ENCODE peak calls at places on chromosomes 7 and 10, in nine cellular contexts. One of them, this sample, is unnamed. For H3K4me1, the result is how much of the 10 kb centered on the place peaks cover.

GRCh38 chr10:73593110-73593509 is 2.0 kb upstream of the USP54 start:
- DNase-seq in body of pancreas: no peak
- DNase-seq in A549: no peak
- DNase-seq in Caco-2: no peak
- DNase-seq in ovary: no peak
- DNase-seq in sigmoid colon: no peak
- DNase-seq in endothelial cell of umbilical vein: no peak
- DNase-seq in IMR-90: no peak
- DNase-seq in CD8-positive, alpha-beta T cell: no peak
- DNase-seq in this sample: no peak

GRCh38 chr7:54394877-54395276 is 147.3 kb upstream of the VSTM2A start:
- DNase-seq in body of pancreas: no peak
- DNase-seq in A549: no peak
- DNase-seq in Caco-2: peak
- DNase-seq in ovary: no peak
- DNase-seq in sigmoid colon: no peak
- DNase-seq in endothelial cell of umbilical vein: no peak
- DNase-seq in IMR-90: no peak
- DNase-seq in CD8-positive, alpha-beta T cell: no peak
- DNase-seq in this sample: no peak

GRCh38 chr10:130957978-130958377 is 353.5 kb downstream of the TCERG1L start:
- DNase-seq in body of pancreas: no peak
- DNase-seq in A549: no peak
- DNase-seq in Caco-2: no peak
- DNase-seq in ovary: no peak
- DNase-seq in sigmoid colon: no peak
- DNase-seq in endothelial cell of umbilical vein: no peak
- DNase-seq in IMR-90: no peak
- DNase-seq in CD8-positive, alpha-beta T cell: no peak
- DNase-seq in this sample: no peak

GRCh38 chr10:132880148-132880981 is 62.0 kb downstream of the CFAP46 start:
- DNase-seq in body of pancreas: no peak
- DNase-seq in A549: no peak
- DNase-seq in Caco-2: peak
- DNase-seq in ovary: no peak
- DNase-seq in sigmoid colon: peak
- DNase-seq in endothelial cell of umbilical vein: no peak
- DNase-seq in IMR-90: no peak
- DNase-seq in CD8-positive, alpha-beta T cell: no peak
- DNase-seq in this sample: no peak

GRCh38 chr10:102375867-102376266 is 19.6 kb upstream of the NFKB2 start:
- DNase-seq in body of pancreas: no peak
- DNase-seq in A549: no peak
- DNase-seq in Caco-2: no peak
- DNase-seq in ovary: no peak
- DNase-seq in sigmoid colon: no peak
- DNase-seq in endothelial cell of umbilical vein: no peak
- DNase-seq in IMR-90: no peak
- DNase-seq in CD8-positive, alpha-beta T cell: no peak
- DNase-seq in this sample: no peak

GRCh38 chr10:111539246-111539645 is 462.4 kb downstream of the ADRA2A start:
- DNase-seq in body of pancreas: no peak
- DNase-seq in A549: no peak
- DNase-seq in Caco-2: no peak
- DNase-seq in ovary: no peak
- DNase-seq in sigmoid colon: no peak
- DNase-seq in endothelial cell of umbilical vein: no peak
- DNase-seq in IMR-90: no peak
- DNase-seq in CD8-positive, alpha-beta T cell: no peak
- DNase-seq in this sample: no peak

GRCh38 chr7:50812847-50813475 is 30.3 kb upstream of the GRB10 start:
- DNase-seq in body of pancreas: peak
- DNase-seq in A549: peak
- DNase-seq in Caco-2: peak
- DNase-seq in ovary: peak
- DNase-seq in sigmoid colon: peak
- DNase-seq in endothelial cell of umbilical vein: peak
- DNase-seq in IMR-90: peak
- DNase-seq in CD8-positive, alpha-beta T cell: no peak
- DNase-seq in this sample: peak

GRCh38 chr10:101123085-101123814 is 7.8 kb upstream of the TLX1 start:
- DNase-seq in body of pancreas: no peak
- DNase-seq in A549: no peak
- DNase-seq in Caco-2: no peak
- DNase-seq in ovary: no peak
- DNase-seq in sigmoid colon: no peak
- DNase-seq in endothelial cell of umbilical vein: no peak
- DNase-seq in IMR-90: no peak
- DNase-seq in CD8-positive, alpha-beta T cell: no peak
- DNase-seq in this sample: no peak

GRCh38 chr7:36583318-36583717 is 141.0 kb downstream of the AOAH start:
- DNase-seq in body of pancreas: no peak
- DNase-seq in A549: no peak
- DNase-seq in Caco-2: no peak
- DNase-seq in ovary: no peak
- DNase-seq in sigmoid colon: no peak
- DNase-seq in endothelial cell of umbilical vein: no peak
- DNase-seq in IMR-90: peak
- DNase-seq in CD8-positive, alpha-beta T cell: no peak
- DNase-seq in this sample: no peak

GRCh38 chr7:988963-989529 is 6.1 kb downstream of the CYP2W1 start:
- DNase-seq in body of pancreas: no peak
- DNase-seq in A549: no peak
- DNase-seq in Caco-2: no peak
- DNase-seq in ovary: no peak
- DNase-seq in sigmoid colon: no peak
- DNase-seq in endothelial cell of umbilical vein: no peak
- DNase-seq in IMR-90: no peak
- DNase-seq in CD8-positive, alpha-beta T cell: no peak
- DNase-seq in this sample: no peak

GRCh38 chr10:130463104-130463875 is 327.1 kb downstream of the GLRX3 start:
- DNase-seq in body of pancreas: peak
- DNase-seq in A549: no peak
- DNase-seq in Caco-2: no peak
- DNase-seq in ovary: no peak
- DNase-seq in sigmoid colon: peak
- DNase-seq in endothelial cell of umbilical vein: no peak
- DNase-seq in IMR-90: no peak
- DNase-seq in CD8-positive, alpha-beta T cell: no peak
- DNase-seq in this sample: no peak

GRCh38 chr7:36396150-36396549 is 6.5 kb downstream of the ANLN start:
- DNase-seq in body of pancreas: no peak
- DNase-seq in A549: no peak
- DNase-seq in Caco-2: no peak
- DNase-seq in ovary: no peak
- DNase-seq in sigmoid colon: no peak
- DNase-seq in endothelial cell of umbilical vein: no peak
- DNase-seq in IMR-90: peak
- DNase-seq in CD8-positive, alpha-beta T cell: no peak
- DNase-seq in this sample: no peak

GRCh38 chr7:3978839-3979238 is 677.8 kb downstream of the SDK1 start:
- DNase-seq in body of pancreas: no peak
- DNase-seq in A549: no peak
- DNase-seq in Caco-2: no peak
- DNase-seq in ovary: no peak
- DNase-seq in sigmoid colon: no peak
- DNase-seq in endothelial cell of umbilical vein: no peak
- DNase-seq in IMR-90: no peak
- DNase-seq in CD8-positive, alpha-beta T cell: no peak
- DNase-seq in this sample: no peak

GRCh38 chr10:35447693-35448407 is 111.5 kb downstream of the CCNY start:
- DNase-seq in body of pancreas: peak
- DNase-seq in A549: peak
- DNase-seq in Caco-2: peak
- DNase-seq in ovary: no peak
- DNase-seq in sigmoid colon: no peak
- DNase-seq in endothelial cell of umbilical vein: peak
- DNase-seq in IMR-90: peak
- DNase-seq in CD8-positive, alpha-beta T cell: peak
- DNase-seq in this sample: no peak

GRCh38 chr7:143257501-143257900 is 5.7 kb upstream of the GSTK1 start:
- DNase-seq in body of pancreas: no peak
- DNase-seq in A549: peak
- DNase-seq in Caco-2: no peak
- DNase-seq in ovary: no peak
- DNase-seq in sigmoid colon: no peak
- DNase-seq in endothelial cell of umbilical vein: no peak
- DNase-seq in IMR-90: no peak
- DNase-seq in CD8-positive, alpha-beta T cell: no peak
- DNase-seq in this sample: no peak

GRCh38 chr7:106041140-106041717 is 70.9 kb downstream of the SYPL1 start:
- DNase-seq in body of pancreas: peak
- DNase-seq in A549: peak
- DNase-seq in Caco-2: peak
- DNase-seq in ovary: peak
- DNase-seq in sigmoid colon: peak
- DNase-seq in endothelial cell of umbilical vein: peak
- DNase-seq in IMR-90: peak
- DNase-seq in CD8-positive, alpha-beta T cell: no peak
- DNase-seq in this sample: no peak

GRCh38 chr10:77510294-77510693 is 127.3 kb downstream of the KCNMA1 start:
- DNase-seq in body of pancreas: no peak
- DNase-seq in A549: no peak
- DNase-seq in Caco-2: no peak
- DNase-seq in ovary: no peak
- DNase-seq in sigmoid colon: no peak
- DNase-seq in endothelial cell of umbilical vein: no peak
- DNase-seq in IMR-90: no peak
- DNase-seq in CD8-positive, alpha-beta T cell: no peak
- DNase-seq in this sample: no peak
- H3K4me1 ChIP-seq in body of pancreas: under half
- H3K4me1 ChIP-seq in A549: half or more
- H3K4me1 ChIP-seq in Caco-2: under half
- H3K4me1 ChIP-seq in ovary: under half
- H3K4me1 ChIP-seq in sigmoid colon: half or more
- H3K4me1 ChIP-seq in endothelial cell of umbilical vein: under half
- H3K4me1 ChIP-seq in IMR-90: under half
- H3K4me1 ChIP-seq in CD8-positive, alpha-beta T cell: under half
- H3K4me1 ChIP-seq in this sample: under half

GRCh38 chr7:157474685-157475084 is 137.9 kb downstream of the DNAJB6 start:
- DNase-seq in body of pancreas: peak
- DNase-seq in A549: peak
- DNase-seq in Caco-2: peak
- DNase-seq in ovary: no peak
- DNase-seq in sigmoid colon: peak
- DNase-seq in endothelial cell of umbilical vein: no peak
- DNase-seq in IMR-90: no peak
- DNase-seq in CD8-positive, alpha-beta T cell: no peak
- DNase-seq in this sample: no peak
- TF ChIP-seq CTCF in body of pancreas: no peak
- TF ChIP-seq CTCF in A549: peak
- TF ChIP-seq CTCF in Caco-2: peak
- TF ChIP-seq CTCF in ovary: no peak
- TF ChIP-seq CTCF in sigmoid colon: no peak
- TF ChIP-seq CTCF in endothelial cell of umbilical vein: peak
- TF ChIP-seq CTCF in IMR-90: peak
- TF ChIP-seq CTCF in CD8-positive, alpha-beta T cell: no peak
- TF ChIP-seq CTCF in this sample: no peak

GRCh38 chr7:96416599-96416998 is 94.7 kb upstream of the SLC25A13 start:
- DNase-seq in body of pancreas: no peak
- DNase-seq in A549: no peak
- DNase-seq in Caco-2: no peak
- DNase-seq in ovary: no peak
- DNase-seq in sigmoid colon: no peak
- DNase-seq in endothelial cell of umbilical vein: peak
- DNase-seq in IMR-90: no peak
- DNase-seq in CD8-positive, alpha-beta T cell: no peak
- DNase-seq in this sample: no peak

GRCh38 chr7:96417784-96418183 is 95.9 kb upstream of the SLC25A13 start:
- DNase-seq in body of pancreas: no peak
- DNase-seq in A549: no peak
- DNase-seq in Caco-2: no peak
- DNase-seq in ovary: no peak
- DNase-seq in sigmoid colon: no peak
- DNase-seq in endothelial cell of umbilical vein: no peak
- DNase-seq in IMR-90: no peak
- DNase-seq in CD8-positive, alpha-beta T cell: no peak
- DNase-seq in this sample: no peak

GRCh38 chr7:96414931-96415292 is 93.0 kb upstream of the SLC25A13 start:
- DNase-seq in body of pancreas: peak
- DNase-seq in A549: no peak
- DNase-seq in Caco-2: peak
- DNase-seq in ovary: no peak
- DNase-seq in sigmoid colon: no peak
- DNase-seq in endothelial cell of umbilical vein: peak
- DNase-seq in IMR-90: peak
- DNase-seq in CD8-positive, alpha-beta T cell: peak
- DNase-seq in this sample: no peak

GRCh38 chr7:96415293-96415940 is 93.5 kb upstream of the SLC25A13 start:
- DNase-seq in body of pancreas: no peak
- DNase-seq in A549: no peak
- DNase-seq in Caco-2: peak
- DNase-seq in ovary: no peak
- DNase-seq in sigmoid colon: no peak
- DNase-seq in endothelial cell of umbilical vein: no peak
- DNase-seq in IMR-90: no peak
- DNase-seq in CD8-positive, alpha-beta T cell: no peak
- DNase-seq in this sample: no peak

GRCh38 chr7:96418600-96418999 is 96.7 kb upstream of the SLC25A13 start:
- DNase-seq in body of pancreas: no peak
- DNase-seq in A549: no peak
- DNase-seq in Caco-2: no peak
- DNase-seq in ovary: no peak
- DNase-seq in sigmoid colon: no peak
- DNase-seq in endothelial cell of umbilical vein: no peak
- DNase-seq in IMR-90: no peak
- DNase-seq in CD8-positive, alpha-beta T cell: no peak
- DNase-seq in this sample: no peak
- H3K4me1 ChIP-seq in body of pancreas: under half
- H3K4me1 ChIP-seq in A549: under half
- H3K4me1 ChIP-seq in Caco-2: under half
- H3K4me1 ChIP-seq in ovary: under half
- H3K4me1 ChIP-seq in sigmoid colon: under half
- H3K4me1 ChIP-seq in endothelial cell of umbilical vein: under half
- H3K4me1 ChIP-seq in IMR-90: under half
- H3K4me1 ChIP-seq in CD8-positive, alpha-beta T cell: under half
- H3K4me1 ChIP-seq in this sample: under half

DNA sequence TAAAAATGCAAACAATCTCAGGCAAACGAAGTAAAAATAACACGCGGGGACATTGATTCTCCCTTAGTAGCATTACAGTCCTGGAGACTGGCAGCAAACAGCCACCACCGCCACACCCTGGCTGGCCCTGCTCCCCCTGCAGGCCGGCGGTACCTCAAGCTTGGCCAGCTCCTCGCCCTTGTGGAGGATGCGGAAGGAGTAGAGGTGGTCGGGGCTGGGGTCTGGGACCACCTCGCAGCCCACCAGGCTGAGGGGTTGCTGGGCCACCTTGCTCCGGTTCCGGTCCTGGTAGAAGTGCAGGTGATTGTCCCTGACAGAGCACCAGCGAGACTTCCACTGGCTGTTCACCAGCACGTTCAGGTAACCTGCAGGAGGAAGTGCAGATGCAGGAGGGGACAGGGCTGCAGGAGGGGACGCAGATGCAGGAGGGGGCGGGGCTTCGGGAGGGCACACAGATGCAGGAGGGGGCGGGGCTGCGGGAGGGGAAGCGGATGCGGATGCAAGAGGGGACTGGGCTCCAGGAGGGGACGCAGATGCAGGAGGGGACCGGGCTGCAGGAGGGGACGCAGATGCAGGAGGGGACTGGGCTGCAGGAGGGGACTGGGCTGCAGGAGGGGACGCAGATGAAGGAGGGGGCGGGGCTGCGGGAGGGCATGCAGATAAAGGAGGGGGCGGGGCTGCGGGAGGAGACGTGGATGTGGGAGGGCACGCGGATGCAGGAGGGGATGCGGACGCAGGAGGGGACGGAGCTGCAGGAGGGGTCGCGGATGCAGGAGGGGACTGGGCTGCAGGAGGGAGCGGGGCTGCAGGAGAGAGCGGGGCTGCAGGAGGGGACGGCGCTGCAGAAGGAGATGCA is 65.7 kb downstream of the VWA2 start:
- DNase-seq in body of pancreas: peak
- DNase-seq in A549: no peak
- DNase-seq in Caco-2: peak
- DNase-seq in ovary: peak
- DNase-seq in sigmoid colon: peak
- DNase-seq in endothelial cell of umbilical vein: no peak
- DNase-seq in IMR-90: no peak
- DNase-seq in CD8-positive, alpha-beta T cell: peak
- DNase-seq in this sample: peak
- TF ChIP-seq CTCF in body of pancreas: peak
- TF ChIP-seq CTCF in A549: no peak
- TF ChIP-seq CTCF in Caco-2: peak
- TF ChIP-seq CTCF in ovary: no peak
- TF ChIP-seq CTCF in sigmoid colon: no peak
- TF ChIP-seq CTCF in endothelial cell of umbilical vein: peak
- TF ChIP-seq CTCF in IMR-90: peak
- TF ChIP-seq CTCF in CD8-positive, alpha-beta T cell: peak
- TF ChIP-seq CTCF in this sample: no peak